ENCODE peak calls at places on chromosome 10, in seven cellular contexts. H is CD4-positive, alpha-beta T cell; R is coronary artery; Q is D721Med; G is astrocyte of the spinal cord; F is RWPE1; K is left lung. P is an unnamed sample.

GRCh38 chr10:33376976-33377657 is 42.6 kb upstream of the NRP1 start:
- DNase-seq in H (no peak), R (no peak), Q (no peak), G (peak), F (peak), K (no peak), P (peak)

GRCh38 chr10:132634241-132634946 is 96.8 kb downstream of the INPP5A start:
- DNase-seq in H (no peak), R (no peak), Q (no peak), G (no peak), F (no peak), K (no peak), P (no peak)

GRCh38 chr10:62599161-62599560 is 205.4 kb upstream of the ADO start:
- DNase-seq in H (no peak), R (no peak), Q (no peak), G (no peak), F (no peak), K (no peak), P (no peak)

GRCh38 chr10:130655313-130656186 is 519.4 kb downstream of the GLRX3 start:
- DNase-seq in H (no peak), R (no peak), Q (no peak), G (no peak), F (no peak), K (no peak), P (no peak)

GRCh38 chr10:6200588-6201510 is 1.9 kb upstream of the PFKFB3 start:
- DNase-seq in H (peak), R (no peak), Q (no peak), G (peak), F (no peak), K (peak), P (peak)

GRCh38 chr10:35307297-35307696 is 29.0 kb upstream of the CCNY start:
- DNase-seq in H (no peak), R (no peak), Q (no peak), G (peak), F (peak), K (no peak), P (no peak)

GRCh38 chr10:98431016-98431415 is 15.7 kb downstream of the HPS1 start:
- DNase-seq in H (no peak), R (no peak), Q (no peak), G (no peak), F (no peak), K (no peak), P (no peak)

GRCh38 chr10:132579027-132579859 is 41.7 kb downstream of the INPP5A start:
- DNase-seq in H (no peak), R (no peak), Q (no peak), G (no peak), F (no peak), K (no peak), P (no peak)

GRCh38 chr10:71222541-71223364 is 10.4 kb downstream of the UNC5B start:
- DNase-seq in H (no peak), R (peak), Q (peak), G (peak), F (no peak), K (no peak), P (no peak)

GRCh38 chr10:46068117-46068516 is 22.0 kb upstream of the MSMB start:
- DNase-seq in H (no peak), R (no peak), Q (no peak), G (no peak), F (no peak), K (no peak), P (no peak)

GRCh38 chr10:101013365-101013825 is 13.8 kb downstream of the LZTS2 start:
- DNase-seq in H (no peak), R (no peak), Q (no peak), G (no peak), F (no peak), K (no peak), P (no peak)

GRCh38 chr10:101014230-101014884 is 14.7 kb downstream of the LZTS2 start:
- DNase-seq in H (peak), R (no peak), Q (peak), G (peak), F (peak), K (peak), P (peak)

GRCh38 chr10:101010329-101010728 is 10.7 kb downstream of the LZTS2 start:
- DNase-seq in H (no peak), R (no peak), Q (no peak), G (no peak), F (no peak), K (no peak), P (no peak)

GRCh38 chr10:101012525-101013364 is 13.1 kb downstream of the LZTS2 start:
- DNase-seq in H (peak), R (peak), Q (peak), G (peak), F (peak), K (peak), P (peak)

GRCh38 chr10:101011517-101012423 is 12.2 kb downstream of the LZTS2 start:
- DNase-seq in H (no peak), R (no peak), Q (no peak), G (no peak), F (no peak), K (no peak), P (peak)
- TF ChIP-seq CTCF in H (no peak), R (no peak), Q (no peak), G (peak), F (peak), K (no peak), P (peak)

DNA sequence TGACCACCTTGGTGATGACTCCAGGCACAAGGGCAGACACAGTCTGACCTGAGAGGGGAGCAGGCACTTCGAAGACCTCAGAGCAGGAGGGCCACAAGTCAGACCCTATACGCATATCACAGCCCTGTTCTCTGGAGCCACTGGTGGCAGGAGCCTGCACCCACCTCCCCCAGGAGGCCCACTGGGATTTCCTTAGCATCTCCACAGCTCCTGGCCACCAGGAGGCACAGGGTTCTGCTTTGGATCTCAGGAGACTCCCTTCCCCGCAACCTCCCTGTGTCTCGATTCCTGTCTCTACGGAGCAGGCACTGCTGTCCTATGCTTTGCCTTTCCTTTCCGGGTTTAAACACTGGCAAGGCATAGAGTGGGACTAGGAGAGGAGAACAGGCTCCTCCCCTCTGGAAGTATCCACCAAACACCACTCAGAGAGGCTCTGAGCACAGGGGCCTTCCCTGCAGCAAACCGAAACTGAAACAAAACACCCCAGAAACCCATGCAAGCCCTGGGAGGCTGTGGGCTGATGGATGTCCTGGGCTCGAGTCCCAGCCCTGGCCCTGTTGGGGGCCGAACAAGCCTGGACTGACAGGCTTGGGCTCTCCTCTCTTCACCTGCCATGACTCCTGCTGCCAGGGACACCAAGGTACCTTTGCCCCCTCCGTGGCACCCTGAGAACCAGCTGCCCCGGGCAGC is 166.3 kb downstream of the NEURL1 start:
- DNase-seq in H (peak), R (peak), Q (no peak), G (peak), F (no peak), K (peak), P (peak)
- TF ChIP-seq CTCF in H (no peak), R (no peak), Q (no peak), G (peak), F (no peak), K (no peak), P (peak)

GRCh38 chr10:14487511-14487909 is 156.8 kb upstream of the FRMD4A start:
- DNase-seq in H (no peak), R (no peak), Q (no peak), G (peak), F (no peak), K (no peak), P (no peak)

GRCh38 chr10:14491814-14492213 is 161.1 kb upstream of the FRMD4A start:
- DNase-seq in H (no peak), R (no peak), Q (no peak), G (no peak), F (no peak), K (no peak), P (no peak)

GRCh38 chr10:14485986-14486385 is 155.3 kb upstream of the FRMD4A start:
- DNase-seq in H (no peak), R (no peak), Q (no peak), G (no peak), F (no peak), K (no peak), P (no peak)

GRCh38 chr10:14486777-14487510 is 156.2 kb upstream of the FRMD4A start:
- DNase-seq in H (no peak), R (no peak), Q (no peak), G (peak), F (no peak), K (no peak), P (peak)

DNA sequence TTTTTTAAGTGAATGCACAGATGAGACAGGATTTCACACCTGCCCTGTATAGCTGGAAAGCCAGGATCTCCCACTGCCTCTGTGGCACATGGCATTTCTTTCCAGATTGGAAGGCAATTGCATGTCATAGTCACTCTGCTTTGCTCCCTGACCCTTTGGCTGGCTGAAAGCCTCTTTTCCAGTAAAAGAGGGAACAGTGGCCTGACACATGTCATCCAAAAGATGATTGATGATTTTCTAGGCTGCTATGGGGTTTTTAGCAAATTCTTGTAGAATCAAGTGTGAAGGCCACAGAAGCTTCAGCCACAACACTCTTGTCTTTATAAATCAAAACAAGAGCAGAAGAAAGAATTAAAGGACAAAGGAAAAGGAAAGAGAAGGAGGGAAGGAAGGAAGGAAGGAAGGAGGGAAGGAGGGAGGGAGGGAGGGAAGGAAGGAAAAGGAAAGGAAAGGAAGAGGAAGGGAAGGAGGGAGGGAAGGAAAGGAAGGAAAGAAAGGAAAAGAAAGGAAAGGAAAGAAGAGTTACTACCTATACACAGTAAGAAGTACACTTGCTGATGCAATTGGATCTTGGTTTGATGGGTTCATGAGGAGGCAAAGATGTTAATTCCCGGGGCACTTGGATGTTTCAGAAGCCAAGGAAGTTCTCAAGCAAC is 158.9 kb upstream of the FRMD4A start:
- DNase-seq in H (no peak), R (no peak), Q (no peak), G (no peak), F (no peak), K (no peak), P (no peak)
- TF ChIP-seq CTCF in H (no peak), R (no peak), Q (no peak), G (no peak), F (no peak), K (no peak), P (no peak)

DNA sequence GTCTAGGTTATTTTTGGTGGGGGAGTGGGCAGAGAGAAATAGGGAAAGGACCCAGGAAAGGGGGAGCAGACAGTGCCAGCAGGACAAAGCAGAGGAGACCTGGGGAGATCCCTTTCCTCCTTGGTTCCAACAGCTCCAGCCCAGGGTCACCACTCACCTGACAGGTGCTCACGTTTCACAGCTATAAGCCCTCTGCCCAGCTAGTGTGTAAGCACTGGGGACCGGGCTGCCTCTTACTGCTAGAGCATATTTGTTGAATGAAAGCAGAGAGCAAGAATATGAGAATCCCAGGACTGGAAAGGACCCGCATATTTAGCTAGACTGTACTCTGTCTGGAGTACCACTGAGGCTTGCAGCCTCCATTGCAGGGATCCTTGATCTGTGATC is 6.7 kb downstream of the ZCCHC24 start:
- DNase-seq in H (no peak), R (no peak), Q (no peak), G (no peak), F (no peak), K (no peak), P (no peak)
- TF ChIP-seq CTCF in H (no peak), R (no peak), Q (no peak), G (no peak), F (no peak), K (no peak), P (no peak)

P was measured in fibroblast of villous mesenchyme.